ENCODE peak calls at places on chromosomes 6 and 20, in six cellular contexts. M is kidney, N is mesenchymal stem cell, W is heart left ventricle, F is left lung, A is endodermal cell. E is an unnamed sample.

GRCh38 chr6:27479319-27480182 is 6.6 kb upstream of the ZNF184 start:
- DNase-seq in M (peak; percentile 90), N (peak; percentile 96), W (peak; percentile 82), F (peak; percentile 64), A (peak; percentile 91), E (peak; percentile 87)

GRCh38 chr20:20743511-20744169 is 31.2 kb upstream of the RALGAPA2 start:
- DNase-seq in M (peak; percentile 76), N (peak; percentile 22), W (peak; percentile 65), F (no peak), A (peak; percentile 75), E (no peak)

GRCh38 chr20:33812673-33813462 is 1.7 kb downstream of the CHMP4B start:
- DNase-seq in M (no peak), N (peak; percentile 52), W (no peak), F (no peak), A (peak; percentile 65), E (no peak)

GRCh38 chr6:46513533-46513932 is 22.3 kb upstream of the RCAN2 start:
- DNase-seq in M (no peak), N (no peak), W (peak; percentile 54), F (no peak), A (no peak), E (no peak)

GRCh38 chr6:34917626-34918285 is 28.7 kb downstream of the ANKS1A start:
- DNase-seq in M (no peak), N (no peak), W (no peak), F (no peak), A (no peak), E (no peak)

GRCh38 chr6:31706599-31706998 is at the start of gene LY6G6F:
- DNase-seq in M (no peak), N (no peak), W (no peak), F (no peak), A (no peak), E (no peak)

GRCh38 chr6:139883776-139884175 is 509.3 kb upstream of the CITED2 start:
- DNase-seq in M (no peak), N (peak; percentile 43), W (no peak), F (no peak), A (no peak), E (no peak)

GRCh38 chr6:151147118-151147832 is 92.5 kb upstream of the AKAP12 start:
- DNase-seq in M (no peak), N (no peak), W (no peak), F (no peak), A (no peak), E (no peak)

GRCh38 chr6:134466751-134467525 is 149.0 kb upstream of the SGK1 start:
- DNase-seq in M (no peak), N (no peak), W (no peak), F (no peak), A (no peak), E (no peak)

GRCh38 chr20:57066126-57066900 is 200.1 kb downstream of the BMP7 start:
- DNase-seq in M (no peak), N (peak; percentile 63), W (no peak), F (no peak), A (no peak), E (no peak)

GRCh38 chr20:53162251-53162835 is 190.2 kb downstream of the TSHZ2 start:
- DNase-seq in M (peak; percentile 73), N (peak; percentile 68), W (no peak), F (no peak), A (peak; percentile 87), E (no peak)

GRCh38 chr6:156630613-156631302 is 146.4 kb upstream of the ARID1B start:
- DNase-seq in M (no peak), N (no peak), W (no peak), F (peak; percentile 66), A (peak; percentile 38), E (no peak)

GRCh38 chr20:24765316-24766142 is 183.5 kb upstream of the CST7 start:
- DNase-seq in M (no peak), N (no peak), W (no peak), F (peak; percentile 45), A (peak; percentile 23), E (no peak)

GRCh38 chr6:5942591-5942990 is 64.1 kb downstream of the NRN1 start:
- DNase-seq in M (no peak), N (no peak), W (no peak), F (no peak), A (no peak), E (no peak)

GRCh38 chr6:70676821-70677220 is 9.1 kb downstream of the SMAP1 start:
- DNase-seq in M (no peak), N (no peak), W (no peak), F (no peak), A (no peak), E (no peak)

GRCh38 chr6:140388815-140389214 is 1014.4 kb upstream of the CITED2 start:
- DNase-seq in M (no peak), N (no peak), W (no peak), F (no peak), A (no peak), E (no peak)

GRCh38 chr6:7691675-7692452 is 34.0 kb upstream of the BMP6 start:
- DNase-seq in M (no peak), N (peak; percentile 34), W (no peak), F (no peak), A (peak; percentile 87), E (no peak)

GRCh38 chr20:32460231-32460630 is 102.1 kb downstream of the ASXL1 start:
- DNase-seq in M (peak; percentile 47), N (no peak), W (no peak), F (no peak), A (no peak), E (no peak)

GRCh38 chr20:32457476-32457986 is 99.4 kb downstream of the ASXL1 start:
- DNase-seq in M (peak; percentile 93), N (peak; percentile 84), W (peak; percentile 68), F (peak; percentile 82), A (peak; percentile 96), E (no peak)

GRCh38 chr20:32458837-32459220 is 100.7 kb downstream of the ASXL1 start:
- DNase-seq in M (peak; percentile 70), N (no peak), W (no peak), F (no peak), A (no peak), E (no peak)

GRCh38 chr20:32456869-32457421 is 98.8 kb downstream of the ASXL1 start:
- DNase-seq in M (peak; percentile 85), N (peak; percentile 76), W (no peak), F (peak; percentile 82), A (peak; percentile 95), E (no peak)

DNA sequence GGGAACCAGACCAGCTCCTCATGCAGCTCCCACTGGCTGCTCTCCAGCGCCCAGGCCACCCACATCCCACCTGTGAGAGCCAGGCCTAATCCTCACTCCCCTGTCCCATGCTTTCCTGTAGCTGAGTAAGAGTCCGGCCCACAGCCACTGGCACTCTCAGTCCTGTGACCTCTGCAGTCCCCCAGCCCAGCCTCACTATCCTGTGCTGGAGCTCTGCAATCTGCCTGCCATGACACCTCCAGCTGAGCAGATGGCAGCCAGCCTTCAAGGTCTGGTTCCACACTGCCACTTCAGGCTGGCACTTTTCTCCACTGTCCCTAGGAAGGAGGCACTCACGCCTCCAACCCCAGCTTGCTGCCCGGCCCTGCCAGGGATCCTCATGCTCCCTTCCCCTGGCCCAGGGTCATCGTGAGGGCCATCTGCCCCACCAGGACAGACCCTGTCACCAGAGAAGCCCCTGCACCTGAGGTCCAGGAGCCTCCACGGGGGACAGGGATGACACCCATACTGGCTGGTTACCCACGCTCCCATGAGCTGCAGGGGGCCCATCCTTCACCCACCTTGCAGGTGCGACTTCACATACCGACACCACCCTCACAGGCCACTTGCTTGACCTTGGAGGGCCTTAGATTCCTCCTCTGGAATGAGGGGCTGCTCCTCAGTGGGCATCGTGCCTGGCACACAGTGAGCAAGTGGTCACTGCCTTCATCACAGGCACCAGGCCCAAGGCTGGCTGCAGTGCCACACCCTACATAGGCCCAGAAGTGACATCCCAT is 100.1 kb downstream of the ASXL1 start:
- DNase-seq in M (peak; percentile 68), N (no peak), W (no peak), F (peak; percentile 31), A (no peak), E (no peak)
- H3K4me1 ChIP-seq in M (peaks cover 14% of the 10 kb centered on the region), N (peaks cover 49% of the 10 kb centered on the region), W (peaks cover 12% of the 10 kb centered on the region), F (peaks cover 27% of the 10 kb centered on the region), A (peaks cover 12% of the 10 kb centered on the region), E (no peaks in the 10 kb centered on the region)

GRCh38 chr20:32110727-32111126 is 1.2 kb downstream of the TM9SF4 start:
- DNase-seq in M (no peak), N (no peak), W (no peak), F (no peak), A (no peak), E (no peak)
- H3K4me3 ChIP-seq in M (peak overlapping the region; percentile 98), N (peak overlapping the region; percentile 99), W (peak overlapping the region; percentile 87), F (peak overlapping the region; percentile 95), A (peak overlapping the region; percentile 93), E (peak overlapping the region; percentile 99)

DNA sequence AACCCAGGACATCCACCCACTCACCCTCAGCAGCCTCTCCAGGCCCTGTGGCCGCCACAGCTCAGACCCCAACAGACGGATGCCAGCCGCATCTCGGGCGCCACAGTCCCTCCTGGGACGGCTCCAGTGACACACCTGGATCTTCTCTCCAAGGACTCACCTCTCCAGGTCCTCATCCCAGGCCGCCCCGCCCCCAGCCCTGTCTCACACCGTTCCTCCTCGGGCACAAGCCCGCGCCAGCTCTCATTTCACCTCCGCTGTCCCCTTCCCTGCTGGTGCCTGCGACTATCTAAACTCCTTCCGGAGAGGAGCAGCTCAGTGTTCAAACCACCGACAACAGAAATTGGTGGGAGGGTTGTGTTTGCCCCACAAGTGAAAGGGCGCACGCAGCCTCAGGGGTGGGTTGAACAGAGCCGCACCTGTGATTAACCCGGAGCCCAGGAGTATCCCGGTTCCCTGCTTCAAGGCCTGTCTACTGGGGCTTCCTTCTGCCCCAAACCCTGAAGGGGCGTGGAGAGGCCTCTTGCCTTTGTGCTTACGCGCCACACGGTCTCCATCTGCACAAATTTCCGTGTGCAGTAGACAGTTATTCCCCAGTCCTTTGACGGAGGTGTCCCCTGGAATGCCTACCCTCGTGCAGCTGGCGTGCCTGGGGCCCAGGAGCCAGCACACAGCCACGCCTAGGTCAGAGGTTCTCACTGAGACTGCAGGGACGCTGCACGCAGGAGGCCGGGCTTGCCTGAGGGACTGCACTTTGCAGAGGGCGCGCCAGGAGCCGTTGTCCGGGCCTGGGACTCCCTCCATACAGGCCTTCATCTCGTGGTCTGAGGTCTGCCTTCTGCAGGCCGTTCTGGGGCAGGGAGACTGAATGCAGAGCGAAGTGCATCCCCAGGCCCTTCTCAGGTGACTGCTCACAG is 232.7 kb downstream of the DLL1 start:
- DNase-seq in M (peak; percentile 73), N (no peak), W (no peak), F (peak; percentile 80), A (peak; percentile 44), E (no peak)
- H3K27ac ChIP-seq in M (no peak overlapping the region), N (no peak overlapping the region), W (no peak overlapping the region), F (no peak overlapping the region), A (no peak overlapping the region), E (no peak overlapping the region)

GRCh38 chr6:163711071-163711470 is 296.6 kb downstream of the QKI start:
- DNase-seq in M (no peak), N (no peak), W (no peak), F (no peak), A (no peak), E (no peak)
- H3K4me1 ChIP-seq in M (peaks cover 3% of the 10 kb centered on the region), N (no peaks in the 10 kb centered on the region), W (peaks cover 49% of the 10 kb centered on the region), F (peaks cover 63% of the 10 kb centered on the region), A (no peaks in the 10 kb centered on the region), E (no peaks in the 10 kb centered on the region)

E was measured in CD8-positive, alpha-beta memory T cell.